ENCODE peak calls at places on chromosome 17, in five cellular contexts. X is AG09309, J is neural progenitor cell, S is foreskin fibroblast, D is heart right ventricle. R is an unnamed sample.

GRCh38 chr17:21394265-21394664 is 18.1 kb downstream of the KCNJ12 start:
- DNase-seq in D (no peak), J (no peak), S (peak), X (peak), R (no peak)

GRCh38 chr17:63173903-63174302 is 207.9 kb downstream of the TANC2 start:
- DNase-seq in S (peak), D (no peak), X (no peak), J (no peak), R (no peak)

GRCh38 chr17:60902399-60902798 is 224.7 kb downstream of the BCAS3 start:
- DNase-seq in J (no peak), X (no peak), S (peak), D (no peak), R (no peak)

GRCh38 chr17:81194225-81194760 is 28.3 kb upstream of the AATK start:
- DNase-seq in J (no peak), S (no peak), D (no peak), X (no peak), R (no peak)

GRCh38 chr17:39979865-39980401 is 674 bp upstream of the PSMD3 start:
- DNase-seq in J (peak), S (peak), X (no peak), D (no peak), R (no peak)

GRCh38 chr17:66310528-66311148 is 8.2 kb downstream of the PRKCA start:
- DNase-seq in X (no peak), D (no peak), J (peak), S (no peak), R (no peak)

GRCh38 chr17:21019976-21020575 is 22.7 kb downstream of the USP22 start:
- DNase-seq in X (no peak), J (peak), D (no peak), S (peak), R (no peak)

GRCh38 chr17:50499722-50500121 is 8.5 kb upstream of the MYCBPAP start:
- DNase-seq in X (no peak), D (no peak), J (no peak), S (no peak), R (no peak)

GRCh38 chr17:9643611-9644010 is 1.7 kb upstream of the USP43 start:
- DNase-seq in S (no peak), D (no peak), J (no peak), X (no peak), R (no peak)

GRCh38 chr17:55056530-55056929 is 88.0 kb downstream of the STXBP4 start:
- DNase-seq in X (no peak), D (no peak), J (no peak), S (peak), R (no peak)

GRCh38 chr17:51487947-51488346 is 227.6 kb downstream of the UTP18 start:
- DNase-seq in D (no peak), J (peak), X (no peak), S (no peak), R (no peak)

GRCh38 chr17:63993368-63993990 is 4.7 kb upstream of the PRR29 start:
- DNase-seq in D (no peak), J (peak), X (no peak), S (no peak), R (no peak)

GRCh38 chr17:81412490-81413093 is 17.3 kb downstream of the BAHCC1 start:
- DNase-seq in X (no peak), D (peak), S (no peak), J (no peak), R (no peak)

GRCh38 chr17:75827291-75828050 is 16.7 kb downstream of the UNC13D start:
- DNase-seq in J (peak), X (no peak), D (peak), S (peak), R (no peak)

GRCh38 chr17:11908711-11909146 is 88.5 kb downstream of the ZNF18 start:
- DNase-seq in D (no peak), S (no peak), X (no peak), J (no peak), R (no peak)

GRCh38 chr17:11979795-11980194 is 17.5 kb downstream of the ZNF18 start:
- DNase-seq in D (no peak), S (no peak), J (no peak), X (no peak), R (no peak)

GRCh38 chr17:72802726-72803125 is 289.8 kb downstream of the SLC39A11 start:
- DNase-seq in X (no peak), S (no peak), D (no peak), J (no peak), R (no peak)

GRCh38 chr17:37110012-37110701 is 161.4 kb downstream of the AATF start:
- DNase-seq in D (no peak), X (no peak), J (peak), S (no peak), R (no peak)

GRCh38 chr17:40343126-40344119 is 21.1 kb downstream of the GJD3 start:
- DNase-seq in D (peak), X (no peak), J (peak), S (no peak), R (no peak)

GRCh38 chr17:8556074-8556473 is 74.5 kb downstream of the MYH10 start:
- DNase-seq in J (no peak), D (no peak), X (no peak), S (no peak), R (no peak)

GRCh38 chr17:3989156-3989886 is 25.1 kb upstream of the ATP2A3 start:
- DNase-seq in D (no peak), S (no peak), X (no peak), J (no peak), R (no peak)

GRCh38 chr17:50640701-50641338 is 6.1 kb downstream of the ABCC3 start:
- DNase-seq in D (no peak), X (no peak), J (no peak), S (peak), R (no peak)

GRCh38 chr17:77455111-77455877 is 314.5 kb downstream of the SEC14L1 start:
- DNase-seq in S (no peak), J (no peak), D (no peak), X (no peak), R (no peak)

GRCh38 chr17:65783845-65784334 is 222.4 kb upstream of the AXIN2 start:
- DNase-seq in J (no peak), X (peak), S (peak), D (no peak), R (peak)

GRCh38 chr17:50200447-50201225 is 795 bp downstream of the COL1A1 start:
- DNase-seq in S (peak), X (no peak), J (peak), D (peak), R (no peak)

GRCh38 chr17:17957584-17957916 is 14.7 kb downstream of the TOM1L2 start:
- DNase-seq in D (no peak), J (no peak), S (no peak), X (no peak), R (no peak)

GRCh38 chr17:72411124-72411563 is 290.3 kb downstream of the SOX9 start:
- DNase-seq in J (no peak), S (no peak), X (no peak), D (no peak), R (no peak)

GRCh38 chr17:55265434-55266021 is 768 bp downstream of the HLF start:
- DNase-seq in J (peak), X (no peak), D (no peak), S (peak), R (no peak)

GRCh38 chr17:7208027-7208571 is 11.5 kb downstream of the DLG4 start:
- DNase-seq in D (no peak), J (peak), X (no peak), S (no peak), R (no peak)
- H3K4me3 ChIP-seq in D (no peak), J (peak), X (no peak), S (no peak), R (no peak)

GRCh38 chr17:34840758-34841157 is 120.5 kb downstream of the CCT6B start:
- DNase-seq in S (no peak), J (no peak), X (no peak), D (no peak), R (no peak)

GRCh38 chr17:34837796-34838195 is 123.5 kb downstream of the CCT6B start:
- DNase-seq in X (no peak), J (no peak), D (no peak), S (no peak), R (no peak)

GRCh38 chr17:34842235-34842634 is 119.0 kb downstream of the CCT6B start:
- DNase-seq in S (no peak), J (no peak), X (no peak), D (no peak), R (no peak)

GRCh38 chr17:34843682-34844081 is 117.6 kb downstream of the CCT6B start:
- DNase-seq in J (no peak), X (no peak), S (no peak), D (no peak), R (no peak)

GRCh38 chr17:34841467-34841866 is 119.8 kb downstream of the CCT6B start:
- DNase-seq in J (no peak), D (no peak), X (no peak), S (no peak), R (no peak)
- TF ChIP-seq CTCF in J (peak), D (no peak), X (no peak), S (no peak), R (no peak)

GRCh38 chr17:1783834-1784611 is 22.2 kb downstream of the SERPINF1 start:
- DNase-seq in X (peak), D (peak), S (peak), J (peak), R (no peak)
- H3K4me3 ChIP-seq in X (no peak), D (peak), S (no peak), J (no peak), R (no peak)

DNA sequence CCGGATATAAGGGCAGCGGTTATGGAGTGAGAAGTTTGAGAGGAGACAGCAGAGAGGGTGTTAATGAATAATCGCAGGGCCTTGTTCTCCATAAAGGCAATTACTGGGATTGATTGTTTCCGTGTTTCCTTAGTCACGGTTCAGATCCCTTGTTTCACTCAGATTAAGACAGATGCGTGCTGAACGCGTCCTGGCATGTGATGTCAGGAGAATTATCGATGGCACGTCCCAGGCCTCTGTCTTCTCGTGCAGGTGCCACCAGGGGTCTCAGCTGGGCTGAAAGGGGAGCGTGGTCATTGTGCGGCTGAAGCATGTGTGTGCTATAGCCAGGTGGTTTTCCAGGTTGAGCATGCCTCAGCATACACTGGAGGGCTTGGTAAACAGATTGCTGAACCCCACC is 142.4 kb upstream of the NOL11 start:
- DNase-seq in D (no peak), J (no peak), S (no peak), X (no peak), R (no peak)
- TF ChIP-seq CTCF in D (no peak), J (no peak), S (no peak), X (no peak), R (no peak)

R was measured in AG04449.